ENCODE peak calls at places on chromosomes 1 and 21, in ten cellular contexts. T is colonic mucosa, S is GM12865, X is heart right ventricle, D is fibroblast of lung, M is K562, K is GM10248, H is HFF-Myc, E is GM20000, F is endothelial cell. O is an unnamed sample.
A peak's percentile ranks its signal among the peaks of the same experiment; 100 is the strongest.

GRCh38 chr1:190179817-190180216 is 297.8 kb downstream of the BRINP3 start:
- DNase-seq in T (no peak), X (no peak), E (no peak), H (no peak), K (no peak), S (no peak), D (peak; percentile 29), F (no peak), M (no peak), O (no peak)

GRCh38 chr1:240342251-240342625 is 250.6 kb downstream of the FMN2 start:
- DNase-seq in X (no peak), D (peak; percentile 13), E (no peak), T (no peak), F (no peak), S (no peak), K (no peak), M (no peak), H (no peak), O (no peak)

GRCh38 chr1:241950390-241950789 is 7.2 kb upstream of the BECN2 start:
- DNase-seq in K (no peak), T (no peak), E (no peak), M (no peak), F (no peak), D (peak; percentile 40), S (no peak), X (no peak), H (peak; percentile 85), O (no peak)

GRCh38 chr1:243667591-243667990 is 182.5 kb downstream of the AKT3 start:
- DNase-seq in X (no peak), E (peak; percentile 9), S (peak; percentile 34), K (peak; percentile 18), D (no peak), M (no peak), T (no peak), H (no peak), F (no peak), O (no peak)

GRCh38 chr1:72435025-72435424 is 152.7 kb upstream of the NEGR1 start:
- DNase-seq in S (peak; percentile 20), D (no peak), K (no peak), M (no peak), E (no peak), T (no peak), X (no peak), F (no peak), H (peak; percentile 7), O (no peak)

GRCh38 chr1:189607477-189608096 is 870.1 kb downstream of the BRINP3 start:
- DNase-seq in T (no peak), M (no peak), F (no peak), H (no peak), X (no peak), D (no peak), E (no peak), S (no peak), K (no peak), O (no peak)

GRCh38 chr1:91026320-91026719 is 4.5 kb upstream of the ZNF644 start:
- DNase-seq in K (peak; percentile 40), D (no peak), E (peak; percentile 35), F (no peak), X (no peak), H (no peak), T (no peak), S (peak; percentile 52), M (no peak), O (no peak)

GRCh38 chr1:162626089-162626488 is 6.2 kb upstream of the DDR2 start:
- DNase-seq in D (no peak), T (no peak), H (no peak), S (no peak), X (no peak), F (no peak), K (no peak), M (no peak), E (no peak), O (no peak)

GRCh38 chr1:54199151-54199764 is 572 bp downstream of the CYB5RL start:
- DNase-seq in X (no peak), E (peak; percentile 28), M (no peak), K (no peak), F (no peak), D (peak; percentile 32), T (peak; percentile 38), H (no peak), S (peak; percentile 13), O (no peak)

GRCh38 chr1:7106442-7107108 is 321.3 kb downstream of the CAMTA1 start:
- DNase-seq in F (no peak), M (no peak), H (no peak), S (no peak), T (no peak), D (no peak), E (no peak), K (no peak), X (no peak), O (no peak)

GRCh38 chr1:151989131-151989868 is 4.4 kb downstream of the S100A10 start:
- DNase-seq in K (no peak), F (no peak), H (peak; percentile 69), T (peak; percentile 84), E (no peak), X (peak; percentile 68), S (no peak), D (peak; percentile 86), M (no peak), O (no peak)

GRCh38 chr1:41612953-41613352 is 128.5 kb upstream of the EDN2 start:
- DNase-seq in H (no peak), M (no peak), E (no peak), S (no peak), K (no peak), X (no peak), T (peak; percentile 27), F (no peak), D (peak; percentile 45), O (no peak)

GRCh38 chr1:2556277-2557145 is at the start of gene TNFRSF14:
- DNase-seq in X (peak; percentile 55), T (peak; percentile 84), D (peak; percentile 56), S (peak; percentile 85), H (no peak), F (no peak), K (peak; percentile 83), M (peak; percentile 43), E (peak; percentile 87), O (no peak)

GRCh38 chr1:23727362-23727811 is 15.9 kb upstream of the ELOA start:
- DNase-seq in D (peak; percentile 97), M (no peak), X (peak; percentile 63), H (no peak), E (peak; percentile 55), K (peak; percentile 55), F (no peak), S (peak; percentile 80), T (peak; percentile 59), O (no peak)

GRCh38 chr1:20724364-20725188 is 6.8 kb upstream of the KIF17 start:
- DNase-seq in S (no peak), T (no peak), M (no peak), D (no peak), X (no peak), K (no peak), F (peak; percentile 2), H (no peak), E (no peak), O (no peak)

GRCh38 chr1:42333662-42334239 is 1.3 kb downstream of the FOXJ3 start:
- DNase-seq in D (peak; percentile 22), E (peak; percentile 35), S (peak; percentile 42), T (no peak), F (no peak), M (no peak), K (no peak), H (no peak), X (no peak), O (no peak)

GRCh38 chr21:8989883-8990325 is 1531.5 kb upstream of the TPTE start:
- DNase-seq in M (no peak), T (no peak), D (no peak), F (peak; percentile 66), S (no peak), E (no peak), H (no peak), X (no peak), K (no peak), O (peak; percentile 47)

GRCh38 chr1:69504730-69505252 is 62.9 kb upstream of the LRRC7 start:
- DNase-seq in M (no peak), T (no peak), X (no peak), H (no peak), K (no peak), D (no peak), F (no peak), E (no peak), S (no peak), O (no peak)

GRCh38 chr1:145849356-145850165 is 4.1 kb downstream of the NUDT17 start:
- DNase-seq in F (peak; percentile 19), T (no peak), M (peak; percentile 41), H (no peak), K (no peak), X (no peak), D (peak; percentile 49), S (no peak), E (no peak), O (no peak)

GRCh38 chr1:48552420-48552819 is 80.4 kb upstream of the SPATA6 start:
- DNase-seq in H (no peak), M (no peak), K (no peak), E (peak; percentile 13), F (no peak), S (peak; percentile 31), X (no peak), T (no peak), D (no peak), O (no peak)
- TF ChIP-seq CTCF in H (peak; percentile 29), M (peak; percentile 30), K (peak; percentile 28), E (no peak), F (no peak), S (peak; percentile 39), X (no peak), T (no peak), D (peak; percentile 29), O (no peak)

GRCh38 chr1:244918422-244919319 is 54.3 kb upstream of the HNRNPU start:
- DNase-seq in H (no peak), T (peak; percentile 32), S (peak; percentile 81), K (peak; percentile 71), M (peak; percentile 85), X (peak; percentile 38), F (peak; percentile 15), E (peak; percentile 77), D (no peak), O (peak; percentile 34)
- TF ChIP-seq CTCF in H (no peak), T (no peak), S (no peak), K (no peak), M (no peak), X (no peak), F (no peak), E (no peak), D (no peak), O (no peak)

GRCh38 chr1:109792056-109792831 is 28.5 kb upstream of the EPS8L3 start:
- DNase-seq in X (peak; percentile 73), M (peak; percentile 78), D (peak; percentile 92), T (peak; percentile 68), H (peak; percentile 87), F (peak; percentile 53), E (no peak), K (no peak), S (no peak), O (peak; percentile 41)
- TF ChIP-seq CTCF in X (no peak), M (peak; percentile 43), D (peak; percentile 69), T (no peak), H (peak; percentile 70), F (no peak), E (no peak), K (no peak), S (no peak), O (no peak)

DNA sequence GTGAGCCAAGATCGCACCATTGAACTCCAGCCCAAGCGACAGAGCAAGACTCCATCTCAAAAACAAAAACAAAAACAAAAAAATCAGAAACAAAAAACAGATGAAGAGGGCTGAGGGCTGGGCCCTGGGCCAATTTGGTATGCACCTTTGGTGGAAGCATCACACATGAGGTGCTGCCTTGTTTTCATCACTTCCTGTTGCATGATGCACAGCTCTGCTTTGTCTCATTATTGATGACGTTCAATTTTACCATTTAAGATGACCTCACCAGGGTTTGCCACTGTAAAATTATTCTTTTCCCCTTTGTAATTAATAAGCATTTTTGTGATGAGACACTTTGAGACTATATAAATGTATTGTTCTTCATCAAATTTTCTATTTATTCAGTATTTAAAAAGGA is 9.8 kb upstream of the IFNAR2 start:
- DNase-seq in T (no peak), S (no peak), D (no peak), X (no peak), M (no peak), E (no peak), F (no peak), H (no peak), K (no peak), O (no peak)
- TF ChIP-seq CTCF in T (no peak), S (no peak), D (no peak), X (no peak), M (no peak), E (no peak), F (no peak), H (no peak), K (no peak), O (no peak)